ENCODE peak calls at places on chromosomes 16 and 17, in five cellular contexts. One of them, this sample, is unnamed.

GRCh38 chr17:16463341-16464000 is 28.5 kb downstream of the LRRC75A start:
- DNase-seq in myocyte: peak; percentile 80
- DNase-seq in caudate nucleus: no peak
- DNase-seq in T follicular helper cell: no peak
- DNase-seq in adrenal gland: peak; percentile 75
- DNase-seq in this sample: peak; percentile 84

GRCh38 chr16:88023786-88024185 is 72.6 kb downstream of the BANP start:
- DNase-seq in myocyte: no peak
- DNase-seq in caudate nucleus: no peak
- DNase-seq in T follicular helper cell: no peak
- DNase-seq in adrenal gland: no peak
- DNase-seq in this sample: no peak

GRCh38 chr17:16911141-16911937 is 60.6 kb downstream of the TNFRSF13B start:
- DNase-seq in myocyte: no peak
- DNase-seq in caudate nucleus: no peak
- DNase-seq in T follicular helper cell: no peak
- DNase-seq in adrenal gland: no peak
- DNase-seq in this sample: no peak

GRCh38 chr16:24609740-24610420 is 70.5 kb downstream of the RBBP6 start:
- DNase-seq in myocyte: peak; percentile 52
- DNase-seq in caudate nucleus: peak; percentile 55
- DNase-seq in T follicular helper cell: no peak
- DNase-seq in adrenal gland: peak; percentile 37
- DNase-seq in this sample: peak; percentile 72

GRCh38 chr16:57044931-57045693 is 47.3 kb upstream of the CPNE2 start:
- DNase-seq in myocyte: no peak
- DNase-seq in caudate nucleus: no peak
- DNase-seq in T follicular helper cell: no peak
- DNase-seq in adrenal gland: no peak
- DNase-seq in this sample: no peak

GRCh38 chr16:19613834-19614233 is 58.3 kb downstream of the VPS35L start:
- DNase-seq in myocyte: no peak
- DNase-seq in caudate nucleus: no peak
- DNase-seq in T follicular helper cell: no peak
- DNase-seq in adrenal gland: no peak
- DNase-seq in this sample: no peak

GRCh38 chr17:82297280-82297803 is 20.1 kb downstream of the CD7 start:
- DNase-seq in myocyte: peak; percentile 83
- DNase-seq in caudate nucleus: no peak
- DNase-seq in T follicular helper cell: peak; percentile 69
- DNase-seq in adrenal gland: peak; percentile 81
- DNase-seq in this sample: peak; percentile 54

GRCh38 chr17:45873728-45874127 is 20.6 kb upstream of the MAPT start:
- DNase-seq in myocyte: no peak
- DNase-seq in caudate nucleus: no peak
- DNase-seq in T follicular helper cell: peak; percentile 22
- DNase-seq in adrenal gland: no peak
- DNase-seq in this sample: peak; percentile 21

GRCh38 chr16:66590322-66590721 is 11.1 kb downstream of the CMTM2 start:
- DNase-seq in myocyte: no peak
- DNase-seq in caudate nucleus: no peak
- DNase-seq in T follicular helper cell: no peak
- DNase-seq in adrenal gland: no peak
- DNase-seq in this sample: no peak

GRCh38 chr17:43907425-43907981 is at the start of gene MPP2:
- DNase-seq in myocyte: peak; percentile 67
- DNase-seq in caudate nucleus: peak; percentile 80
- DNase-seq in T follicular helper cell: peak; percentile 46
- DNase-seq in adrenal gland: peak; percentile 57
- DNase-seq in this sample: peak; percentile 93

GRCh38 chr16:4334724-4335495 is 16.2 kb downstream of the PAM16 start:
- DNase-seq in myocyte: no peak
- DNase-seq in caudate nucleus: no peak
- DNase-seq in T follicular helper cell: no peak
- DNase-seq in adrenal gland: no peak
- DNase-seq in this sample: no peak

GRCh38 chr17:46949291-46950174 is 26.6 kb downstream of the GOSR2 start:
- DNase-seq in myocyte: peak; percentile 61
- DNase-seq in caudate nucleus: no peak
- DNase-seq in T follicular helper cell: no peak
- DNase-seq in adrenal gland: no peak
- DNase-seq in this sample: no peak

This sample was measured in H7.